ENCODE peak calls at places on chromosomes 13 and 19, in six cellular contexts. P is tibial nerve, W is H1, Y is transverse colon, K is ovary, I is SK-N-SH. B is an unnamed sample.

GRCh38 chr19:52527954-52528326 is 472 bp downstream of the ZNF808 start:
- DNase-seq in W (peak), K (peak), I (peak), P (no peak), Y (peak), B (peak)

GRCh38 chr13:31797154-31797775 is 57.9 kb downstream of the RXFP2 start:
- DNase-seq in Y (no peak), P (no peak), K (no peak), W (no peak), I (peak), B (no peak)

GRCh38 chr19:2355168-2356035 is 4.7 kb upstream of the TMPRSS9 start:
- DNase-seq in Y (no peak), I (no peak), W (no peak), K (no peak), P (no peak), B (no peak)

GRCh38 chr19:48629599-48630288 is 7.4 kb downstream of the DBP start:
- DNase-seq in W (peak), P (no peak), Y (peak), K (peak), I (peak), B (peak)

GRCh38 chr19:3765121-3765520 is 2.6 kb downstream of the MRPL54 start:
- DNase-seq in K (no peak), P (no peak), Y (no peak), W (no peak), I (no peak), B (no peak)

GRCh38 chr13:60396783-60397692 is at the start of gene TDRD3:
- DNase-seq in W (peak), P (peak), I (peak), Y (peak), K (peak), B (peak)

GRCh38 chr13:24997367-24997967 is 98.5 kb upstream of the PABPC3 start:
- DNase-seq in Y (no peak), K (no peak), I (peak), P (no peak), W (no peak), B (no peak)

GRCh38 chr19:18373892-18374629 is 11.9 kb upstream of the GDF15 start:
- DNase-seq in P (peak), K (peak), Y (peak), W (peak), I (peak), B (peak)

GRCh38 chr13:44249439-44249838 is 124.2 kb upstream of the SERP2 start:
- DNase-seq in P (peak), I (no peak), Y (peak), K (peak), W (no peak), B (peak)

GRCh38 chr13:90968510-90968909 is 379.0 kb upstream of the MIR17HG start:
- DNase-seq in P (no peak), I (peak), K (no peak), W (peak), Y (no peak), B (no peak)

GRCh38 chr19:29680447-29680846 is 15.2 kb downstream of the PLEKHF1 start:
- DNase-seq in I (no peak), Y (peak), W (no peak), K (no peak), P (no peak), B (no peak)

GRCh38 chr13:44273991-44274810 is 99.4 kb upstream of the SERP2 start:
- DNase-seq in K (no peak), I (no peak), W (no peak), Y (no peak), P (no peak), B (no peak)

GRCh38 chr13:111561091-111561778 is 240.8 kb downstream of the TEX29 start:
- DNase-seq in P (no peak), K (no peak), I (no peak), W (no peak), Y (no peak), B (no peak)

GRCh38 chr13:98443329-98443728 is 133.6 kb downstream of the STK24 start:
- DNase-seq in K (no peak), W (no peak), P (no peak), I (no peak), Y (no peak), B (no peak)

GRCh38 chr19:38639679-38640078 is 7.8 kb upstream of the ACTN4 start:
- DNase-seq in K (no peak), I (no peak), P (no peak), W (no peak), Y (no peak), B (no peak)

GRCh38 chr13:27005976-27006518 is 165.6 kb downstream of the USP12 start:
- DNase-seq in W (no peak), P (no peak), K (no peak), I (no peak), Y (no peak), B (peak)

GRCh38 chr13:36212789-36213188 is 1.6 kb downstream of the SOHLH2 start:
- DNase-seq in Y (no peak), K (no peak), W (no peak), P (no peak), I (no peak), B (no peak)

GRCh38 chr13:46668302-46668720 is 115.3 kb downstream of the LRCH1 start:
- DNase-seq in W (no peak), I (no peak), K (no peak), Y (no peak), P (no peak), B (peak)

GRCh38 chr13:77506874-77507273 is 28.6 kb upstream of the SCEL start:
- DNase-seq in P (no peak), W (no peak), K (no peak), I (no peak), Y (no peak), B (no peak)

GRCh38 chr19:42606660-42607351 is 12.1 kb upstream of the CEACAM8 start:
- DNase-seq in P (no peak), K (no peak), Y (peak), W (peak), I (peak), B (no peak)

GRCh38 chr13:66492479-66492878 is 737.7 kb downstream of the PCDH9 start:
- DNase-seq in W (no peak), I (peak), Y (no peak), P (no peak), K (no peak), B (no peak)

GRCh38 chr13:41313117-41313516 is 2.0 kb downstream of the NAA16 start:
- DNase-seq in I (no peak), P (no peak), W (no peak), K (no peak), Y (no peak), B (no peak)

GRCh38 chr13:21933001-21933400 is 262.1 kb downstream of the FGF9 start:
- DNase-seq in K (no peak), Y (no peak), P (no peak), I (no peak), W (no peak), B (no peak)

GRCh38 chr13:40377783-40378182 is 288.7 kb downstream of the FOXO1 start:
- DNase-seq in W (no peak), P (no peak), K (no peak), Y (no peak), I (no peak), B (no peak)

GRCh38 chr19:2665103-2665502 is 37.4 kb downstream of the GNG7 start:
- DNase-seq in I (no peak), Y (no peak), P (no peak), W (no peak), K (no peak), B (no peak)

GRCh38 chr13:72970956-72971355 is 87.8 kb upstream of the KLF5 start:
- DNase-seq in Y (no peak), P (no peak), W (no peak), I (no peak), K (no peak), B (no peak)

GRCh38 chr19:13149628-13150186 is 468 bp downstream of the STX10 start:
- DNase-seq in I (peak), P (no peak), W (peak), Y (peak), K (peak), B (peak)

GRCh38 chr13:41565221-41565620 is 107.9 kb downstream of the RGCC start:
- DNase-seq in Y (no peak), K (no peak), P (no peak), W (no peak), I (no peak), B (no peak)

GRCh38 chr13:43244482-43244881 is 221.1 kb downstream of the DNAJC15 start:
- DNase-seq in P (no peak), W (no peak), K (no peak), I (no peak), Y (no peak), B (no peak)

GRCh38 chr19:17332677-17333581 is 1.7 kb downstream of the ANO8 start:
- DNase-seq in W (peak), P (no peak), I (peak), K (no peak), Y (no peak), B (no peak)

GRCh38 chr13:79741006-79741405 is 260.1 kb downstream of the NDFIP2 start:
- DNase-seq in W (no peak), I (peak), P (no peak), K (peak), Y (no peak), B (no peak)

GRCh38 chr19:6103217-6103644 is 7.1 kb downstream of the RFX2 start:
- DNase-seq in K (peak), Y (peak), I (no peak), P (peak), W (no peak), B (peak)

GRCh38 chr19:8626823-8627222 is 3.6 kb upstream of the NFILZ start:
- DNase-seq in W (no peak), I (no peak), K (no peak), Y (no peak), P (no peak), B (no peak)
- TF ChIP-seq CTCF in W (no peak), I (no peak), K (no peak), Y (no peak), P (no peak), B (no peak)

DNA sequence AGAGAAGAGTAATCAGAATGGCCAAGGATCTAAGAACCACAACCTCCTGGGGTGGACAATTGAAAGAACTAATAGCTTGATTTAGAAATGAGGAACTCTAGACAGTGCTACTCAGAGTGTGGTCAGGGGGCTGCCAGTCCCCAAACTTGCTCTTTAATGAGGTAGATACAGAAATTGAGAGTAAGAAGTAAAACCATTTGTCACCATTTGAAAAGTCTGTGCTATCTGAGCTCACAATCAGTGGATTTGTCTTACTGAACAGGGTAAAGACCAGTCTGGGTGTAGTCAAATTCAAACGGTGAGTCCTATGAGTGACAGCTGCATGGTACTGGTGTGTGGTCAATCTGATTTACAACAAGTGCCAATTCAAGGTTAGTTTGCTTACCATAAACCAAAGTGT is 118.9 kb downstream of the KL start:
- DNase-seq in Y (no peak), P (no peak), K (no peak), W (no peak), I (no peak), B (no peak)
- TF ChIP-seq EP300 in Y (no peak), P (no peak), K (no peak), W (no peak), I (no peak), B (no peak)

GRCh38 chr19:35226748-35227147 is 1.8 kb downstream of the FAM187B start:
- DNase-seq in W (no peak), I (no peak), P (no peak), Y (no peak), K (no peak), B (no peak)
- TF ChIP-seq CTCF in W (no peak), I (no peak), P (no peak), Y (no peak), K (no peak), B (no peak)

DNA sequence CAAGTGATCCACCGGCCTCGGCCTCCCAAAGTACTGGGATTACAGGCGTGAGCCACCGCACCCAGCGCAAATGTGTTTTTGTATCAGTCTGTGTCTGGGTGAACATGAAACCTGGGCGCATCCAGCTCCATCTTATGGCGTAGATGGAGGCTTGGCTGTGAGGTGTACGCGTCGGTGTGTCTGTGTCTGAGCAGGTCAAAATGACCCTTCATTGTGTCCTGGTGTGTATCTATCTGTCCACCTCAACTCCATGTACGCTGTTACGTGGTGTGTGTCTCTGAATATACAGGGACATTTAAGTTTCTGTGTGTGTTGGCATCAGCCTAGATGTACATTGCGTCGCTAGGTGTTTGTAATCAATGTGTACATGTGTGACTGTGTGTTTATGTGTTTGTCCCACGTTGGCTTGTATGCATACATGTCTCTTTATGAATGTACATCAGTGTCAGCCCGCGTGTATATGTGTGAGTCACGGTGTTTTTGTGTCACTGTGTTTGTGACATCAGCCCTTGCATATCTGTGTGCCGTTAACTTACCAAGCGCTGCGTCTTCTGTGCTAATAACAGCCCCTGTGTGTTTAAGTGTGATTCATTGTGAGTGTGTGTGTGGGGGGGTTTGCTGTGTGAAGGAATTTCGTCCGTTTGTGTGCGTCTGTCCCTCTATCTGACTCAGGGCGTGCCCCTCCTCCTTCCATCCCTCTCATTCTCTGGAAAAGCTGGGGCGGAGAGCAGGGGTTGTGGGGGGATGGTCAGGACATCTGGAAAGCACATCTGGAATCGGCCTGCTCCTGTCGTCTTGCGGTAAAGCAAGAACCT is 6.4 kb downstream of the AXL start:
- DNase-seq in K (peak), Y (peak), I (peak), W (no peak), P (peak), B (peak)
- TF ChIP-seq EP300 in K (peak), Y (no peak), I (no peak), W (no peak), P (no peak), B (no peak)

GRCh38 chr19:31629936-31630335 is 280.7 kb upstream of the TSHZ3 start:
- DNase-seq in W (no peak), P (no peak), I (no peak), Y (no peak), K (no peak), B (no peak)
- TF ChIP-seq CTCF in W (no peak), P (no peak), I (no peak), Y (no peak), K (no peak), B (no peak)

DNA sequence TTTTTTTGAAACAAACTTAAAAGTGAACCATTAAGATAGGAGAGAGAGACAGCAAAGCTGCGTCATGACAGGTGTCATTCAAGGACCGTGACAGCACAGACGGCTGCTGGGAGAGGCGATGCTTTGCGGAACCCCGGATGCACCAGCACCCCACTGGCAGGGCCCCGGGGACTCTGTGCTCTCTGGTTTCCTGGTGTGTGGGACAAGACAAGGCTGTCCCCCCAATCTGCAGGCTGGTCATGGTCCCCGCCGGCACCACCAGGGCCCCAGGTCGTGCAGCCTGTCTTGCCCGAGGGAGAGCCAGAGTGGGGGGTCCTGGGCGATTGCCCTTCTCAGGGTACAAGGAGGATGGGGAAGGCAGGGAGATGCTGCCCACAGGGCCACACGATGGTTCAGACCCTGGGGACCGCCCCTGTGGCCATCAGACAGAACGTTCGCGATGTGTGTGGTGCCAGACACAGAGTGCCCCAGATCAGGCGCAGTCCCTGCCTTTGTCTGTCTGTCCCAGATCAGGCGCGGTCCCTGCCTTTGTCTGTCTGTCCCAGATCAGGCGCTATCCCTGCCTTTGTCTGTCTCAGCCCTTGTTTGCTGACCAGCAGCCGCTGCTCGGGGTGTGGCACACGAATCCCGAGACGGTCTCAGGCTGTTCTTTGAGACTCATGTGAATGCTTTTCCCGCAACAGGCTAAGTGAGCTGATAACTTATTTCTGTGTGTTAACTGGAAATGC is 36.1 kb downstream of the ADPRHL1 start:
- DNase-seq in K (peak), I (no peak), Y (no peak), W (no peak), P (no peak), B (no peak)
- TF ChIP-seq EP300 in K (no peak), I (no peak), Y (no peak), W (no peak), P (no peak), B (no peak)

DNA sequence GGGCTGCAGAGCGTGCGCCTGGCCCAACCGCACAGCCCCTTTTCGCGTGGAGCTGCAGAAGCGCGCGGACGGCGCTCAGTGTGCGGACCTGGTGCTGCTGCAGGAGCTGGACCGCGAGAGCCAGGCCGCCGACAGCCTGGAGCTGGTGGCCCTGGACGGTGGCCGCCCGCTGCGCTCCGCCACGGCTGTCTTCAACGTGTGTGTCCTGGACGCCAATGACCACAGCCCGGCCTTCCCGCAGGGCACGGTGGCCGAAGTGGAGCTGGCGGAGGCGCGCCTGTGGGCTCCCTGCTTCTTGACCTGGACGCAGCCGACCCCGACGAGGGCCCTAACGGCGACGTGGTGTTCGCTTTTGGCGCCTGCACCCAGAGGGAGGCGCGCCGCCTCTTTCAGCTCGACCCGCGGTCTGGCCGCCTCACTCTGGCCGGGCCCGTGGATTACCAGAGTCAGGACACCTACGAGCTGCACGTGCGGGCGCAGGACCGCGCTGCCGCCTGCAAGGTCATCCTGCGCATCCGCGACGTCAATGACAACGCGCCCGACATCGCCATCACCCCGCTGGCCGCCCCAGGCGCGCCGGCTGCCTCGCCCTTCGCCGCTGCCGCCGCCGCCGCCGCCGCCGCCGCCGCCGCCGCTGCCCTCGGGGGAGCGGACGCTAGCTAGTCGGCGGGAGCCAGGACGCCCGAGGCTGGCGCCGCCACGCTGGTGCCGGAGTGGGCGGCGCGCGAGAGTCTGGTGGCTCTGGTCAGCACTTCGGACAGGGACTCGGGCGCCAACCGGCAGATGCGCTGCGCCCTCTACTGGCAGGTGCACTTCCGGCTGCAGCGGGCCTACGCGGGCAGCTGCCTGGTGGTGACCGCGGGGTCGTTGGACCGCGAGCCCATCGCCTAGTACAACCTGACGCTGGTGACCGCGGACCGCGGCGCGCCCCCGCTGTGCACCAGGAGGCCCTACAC is 172.2 kb downstream of the OLFM4 start:
- DNase-seq in I (peak), P (no peak), K (no peak), Y (peak), W (peak), B (peak)
- TF ChIP-seq CTCF in I (no peak), P (peak), K (no peak), Y (peak), W (peak), B (peak)

DNA sequence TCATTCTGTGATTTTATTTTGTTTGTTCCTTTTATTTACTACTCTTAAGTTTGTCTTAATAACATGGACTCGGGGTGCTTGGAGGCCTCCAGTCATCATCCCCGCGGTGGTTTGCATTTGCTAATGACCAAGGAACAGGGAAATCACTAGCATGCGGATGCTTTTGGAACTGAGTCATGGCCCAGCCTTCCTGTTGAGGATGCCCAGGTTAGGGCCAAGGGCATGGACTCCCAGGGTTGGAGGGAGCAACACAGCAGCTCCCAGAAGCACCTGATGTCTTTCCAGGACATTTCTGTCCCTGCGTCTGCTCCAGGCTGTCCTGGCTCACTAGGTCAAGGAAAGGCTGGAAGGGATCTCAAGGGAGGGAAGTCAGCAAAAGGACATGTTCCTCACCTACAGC is 423.7 kb upstream of the TSHZ3 start:
- DNase-seq in K (no peak), P (no peak), I (no peak), Y (no peak), W (no peak), B (no peak)
- TF ChIP-seq EP300 in K (no peak), P (no peak), I (no peak), Y (no peak), W (no peak), B (no peak)